ENCODE peak calls at places on chromosomes 5 and 9, in ten cellular contexts. P is iPS DF 6.9, R is mesendoderm, G is tibial artery, W is transverse colon, O is AG10803, F is heart right ventricle, D is lung, V is fibroblast of mammary gland, U is dorsolateral prefrontal cortex. M is an unnamed sample.

GRCh38 chr5:99037668-99038067 is 108.9 kb upstream of the CHD1 start:
- DNase-seq in P (no peak), R (peak), G (no peak), W (peak), O (no peak), F (no peak), D (no peak), V (no peak), U (no peak), M (no peak)

GRCh38 chr5:95283761-95284511 is 958 bp downstream of the MCTP1 start:
- DNase-seq in P (no peak), R (peak), G (no peak), W (peak), O (no peak), F (peak), D (peak), V (no peak), U (peak), M (no peak)

GRCh38 chr9:96082516-96083232 is 207.2 kb downstream of the ERCC6L2 start:
- DNase-seq in P (no peak), R (no peak), G (no peak), W (no peak), O (no peak), F (no peak), D (no peak), V (no peak), U (no peak), M (no peak)

GRCh38 chr9:37430841-37431597 is 8.5 kb downstream of the GRHPR start:
- DNase-seq in P (no peak), R (peak), G (no peak), W (no peak), O (no peak), F (no peak), D (no peak), V (no peak), U (peak), M (no peak)

GRCh38 chr5:146706321-146706972 is 172.1 kb downstream of the PPP2R2B start:
- DNase-seq in P (peak), R (peak), G (no peak), W (no peak), O (no peak), F (no peak), D (no peak), V (no peak), U (no peak), M (no peak)

GRCh38 chr9:128286435-128286834 is 10.4 kb downstream of the SWI5 start:
- DNase-seq in P (no peak), R (no peak), G (no peak), W (no peak), O (peak), F (peak), D (no peak), V (peak), U (peak), M (no peak)

GRCh38 chr9:22211588-22212360 is 202.7 kb upstream of the CDKN2B start:
- DNase-seq in P (no peak), R (no peak), G (no peak), W (no peak), O (peak), F (no peak), D (no peak), V (peak), U (no peak), M (no peak)

GRCh38 chr9:130445268-130445983 is 665 bp downstream of the ASS1 start:
- DNase-seq in P (no peak), R (peak), G (peak), W (peak), O (peak), F (peak), D (peak), V (peak), U (no peak), M (no peak)

GRCh38 chr9:111953444-111953843 is 56.8 kb downstream of the UGCG start:
- DNase-seq in P (no peak), R (no peak), G (no peak), W (no peak), O (no peak), F (no peak), D (no peak), V (no peak), U (no peak), M (no peak)

GRCh38 chr5:179312557-179313235 is 32.6 kb downstream of the ADAMTS2 start:
- DNase-seq in P (no peak), R (no peak), G (peak), W (no peak), O (peak), F (peak), D (no peak), V (no peak), U (peak), M (no peak)

GRCh38 chr5:6480133-6481051 is 31.7 kb downstream of the UBE2QL1 start:
- DNase-seq in P (no peak), R (peak), G (no peak), W (no peak), O (no peak), F (no peak), D (no peak), V (no peak), U (no peak), M (peak)

GRCh38 chr9:129182625-129183494 is 4.8 kb upstream of the IER5L start:
- DNase-seq in P (no peak), R (peak), G (no peak), W (peak), O (no peak), F (peak), D (no peak), V (no peak), U (no peak), M (no peak)

GRCh38 chr9:125558453-125559084 is 148.4 kb downstream of the MAPKAP1 start:
- DNase-seq in P (peak), R (peak), G (no peak), W (peak), O (peak), F (no peak), D (peak), V (peak), U (peak), M (peak)

GRCh38 chr9:114029311-114030170 is 48.6 kb downstream of the AMBP start:
- DNase-seq in P (no peak), R (no peak), G (peak), W (no peak), O (no peak), F (no peak), D (peak), V (no peak), U (peak), M (no peak)

GRCh38 chr9:74330487-74331214 is 166.5 kb upstream of the RORB start:
- DNase-seq in P (no peak), R (no peak), G (no peak), W (no peak), O (no peak), F (no peak), D (no peak), V (peak), U (peak), M (no peak)

GRCh38 chr5:141875022-141875740 is 3.0 kb downstream of the PCDH1 start:
- DNase-seq in P (no peak), R (no peak), G (peak), W (no peak), O (no peak), F (no peak), D (no peak), V (no peak), U (no peak), M (no peak)

GRCh38 chr5:141872496-141873356 is 5.5 kb downstream of the PCDH1 start:
- DNase-seq in P (no peak), R (peak), G (peak), W (no peak), O (peak), F (no peak), D (no peak), V (no peak), U (no peak), M (no peak)

GRCh38 chr5:141875795-141876627 is 2.2 kb downstream of the PCDH1 start:
- DNase-seq in P (no peak), R (peak), G (peak), W (peak), O (no peak), F (peak), D (no peak), V (no peak), U (no peak), M (no peak)

GRCh38 chr5:141873933-141874261 is 4.3 kb downstream of the PCDH1 start:
- DNase-seq in P (no peak), R (no peak), G (no peak), W (no peak), O (no peak), F (no peak), D (no peak), V (no peak), U (no peak), M (no peak)

GRCh38 chr5:141874262-141874964 is 3.8 kb downstream of the PCDH1 start:
- DNase-seq in P (no peak), R (no peak), G (peak), W (peak), O (no peak), F (no peak), D (no peak), V (no peak), U (no peak), M (no peak)
- H3K4me3 ChIP-seq in P (no peak), R (no peak), G (no peak), W (peak), O (no peak), F (peak), D (no peak), V (no peak), U (peak), M (no peak)

DNA sequence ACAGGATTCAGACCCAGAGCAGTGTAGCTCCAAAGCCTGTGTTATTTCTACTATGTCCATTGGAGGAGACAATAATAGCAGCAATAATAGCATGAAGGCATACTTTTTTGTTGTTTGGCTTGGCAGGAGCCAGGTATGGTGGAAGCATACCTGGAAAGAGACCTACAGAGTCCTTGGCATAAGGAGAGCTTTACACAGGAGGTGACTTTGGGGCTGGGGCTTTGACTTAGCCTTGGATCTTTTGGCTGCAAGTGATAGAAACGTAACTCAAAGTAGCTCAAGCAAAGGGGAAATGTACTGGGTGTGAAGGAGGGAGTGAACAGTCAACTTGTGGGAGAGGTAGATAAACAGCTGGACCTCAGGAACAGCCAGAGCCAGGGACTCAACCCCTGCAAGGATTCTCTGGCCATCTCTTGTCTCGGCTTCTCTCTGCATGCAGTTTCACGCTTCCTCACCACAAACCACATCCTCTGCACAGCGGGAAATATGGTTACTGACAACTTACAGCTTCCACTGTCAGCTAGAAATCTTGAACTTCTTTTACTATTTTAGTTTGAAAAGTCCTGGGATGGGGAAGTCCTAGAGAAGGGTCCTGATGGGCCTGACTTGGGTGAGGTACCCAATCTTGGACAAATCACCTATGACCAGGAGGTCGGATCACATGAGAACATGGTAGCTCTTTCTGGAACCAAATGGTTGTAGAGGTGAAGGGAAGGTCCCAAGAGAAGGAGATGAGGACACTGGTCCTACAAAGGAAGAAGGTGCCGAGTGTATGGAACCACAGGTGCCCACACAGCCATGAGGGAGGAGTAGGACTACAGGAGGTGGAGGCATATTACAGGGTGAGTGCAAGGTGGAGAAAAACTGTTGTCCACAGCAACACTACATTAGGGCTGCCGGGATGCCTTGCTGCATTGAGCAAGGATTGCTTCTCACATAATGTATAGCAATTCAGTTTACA is 47.0 kb upstream of the TGFBR1 start:
- DNase-seq in P (no peak), R (peak), G (no peak), W (peak), O (peak), F (no peak), D (no peak), V (peak), U (no peak), M (peak)
- H3K4me3 ChIP-seq in P (no peak), R (no peak), G (no peak), W (no peak), O (no peak), F (no peak), D (no peak), V (no peak), U (no peak), M (peak)

DNA sequence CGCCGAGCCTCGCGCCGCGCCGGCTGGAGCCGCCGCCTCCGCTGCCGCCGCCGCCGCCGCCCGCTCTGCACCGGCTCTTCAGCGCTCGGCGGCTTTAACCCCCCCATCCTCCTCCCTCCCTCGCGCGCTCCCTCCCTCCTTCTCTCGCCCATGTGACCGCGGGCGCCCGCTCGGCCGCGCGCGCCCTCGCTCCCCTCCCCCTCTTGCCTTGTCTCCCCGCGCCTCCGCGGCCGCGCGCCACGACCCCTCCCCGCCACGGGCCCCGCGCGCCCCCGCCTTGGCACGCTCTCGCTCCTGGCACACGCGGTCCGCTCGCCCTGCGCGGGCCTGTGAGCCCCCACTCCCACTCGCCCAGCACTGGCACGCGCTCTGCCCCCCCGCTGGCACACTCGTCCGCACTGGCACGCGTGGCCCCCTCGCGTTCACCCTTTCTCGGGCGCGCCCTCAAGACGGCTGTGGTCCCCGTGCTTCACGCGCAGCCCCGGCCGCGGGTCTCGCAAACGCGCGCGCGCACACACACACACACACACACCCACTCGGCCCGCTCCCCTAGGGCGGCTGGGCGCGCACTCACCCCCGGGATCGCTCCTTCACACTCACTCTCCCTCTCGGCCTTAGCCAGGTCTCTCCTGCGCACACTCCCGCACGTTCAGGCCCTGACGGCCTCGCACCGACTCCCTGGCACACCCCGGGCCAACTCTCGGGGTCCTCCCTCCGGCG is at the start of gene CNTFR:
- DNase-seq in P (no peak), R (no peak), G (peak), W (no peak), O (no peak), F (peak), D (no peak), V (no peak), U (peak), M (no peak)
- H3K4me3 ChIP-seq in P (peak), R (peak), G (peak), W (peak), O (no peak), F (peak), D (no peak), V (no peak), U (peak), M (no peak)

GRCh38 chr5:111530298-111530740 is 18.0 kb upstream of the STARD4 start:
- DNase-seq in P (no peak), R (peak), G (peak), W (peak), O (peak), F (peak), D (peak), V (peak), U (peak), M (peak)
- H3K4me3 ChIP-seq in P (no peak), R (no peak), G (no peak), W (no peak), O (no peak), F (no peak), D (no peak), V (no peak), U (peak), M (no peak)

DNA sequence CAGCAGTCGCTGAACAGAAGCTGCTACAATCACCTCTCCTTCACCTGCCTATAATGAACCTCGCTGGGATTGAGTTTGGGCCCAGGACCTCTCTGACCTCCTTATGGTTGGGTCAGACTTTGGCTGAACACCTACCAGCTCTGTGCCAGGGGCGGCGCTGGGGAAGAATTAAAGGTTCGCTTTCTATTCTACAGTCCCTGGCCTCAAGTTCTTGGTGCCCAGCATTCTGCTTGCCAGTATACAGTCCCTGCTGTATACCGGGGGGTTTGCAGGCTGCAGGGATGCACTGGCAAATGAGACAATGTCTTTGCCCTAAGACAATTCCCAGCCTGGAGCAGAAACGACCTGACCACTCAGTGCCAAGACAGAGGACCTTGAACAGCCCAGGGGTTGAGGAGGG is 930 bp upstream of the STRBP start:
- DNase-seq in P (no peak), R (no peak), G (no peak), W (no peak), O (no peak), F (no peak), D (no peak), V (no peak), U (no peak), M (no peak)
- H3K4me3 ChIP-seq in P (peak), R (no peak), G (peak), W (peak), O (no peak), F (peak), D (no peak), V (no peak), U (peak), M (peak)

GRCh38 chr5:135033026-135033861 is 784 bp downstream of the PITX1 start:
- DNase-seq in P (no peak), R (peak), G (peak), W (no peak), O (peak), F (no peak), D (no peak), V (peak), U (no peak), M (no peak)

GRCh38 chr5:135033866-135034185 is 202 bp downstream of the PITX1 start:
- DNase-seq in P (no peak), R (no peak), G (no peak), W (no peak), O (peak), F (no peak), D (no peak), V (peak), U (no peak), M (no peak)

GRCh38 chr5:135031146-135031812 is 2.7 kb downstream of the PITX1 start:
- DNase-seq in P (no peak), R (peak), G (no peak), W (no peak), O (peak), F (no peak), D (no peak), V (no peak), U (no peak), M (no peak)

GRCh38 chr5:135031813-135032612 is 2.0 kb downstream of the PITX1 start:
- DNase-seq in P (no peak), R (no peak), G (no peak), W (no peak), O (no peak), F (no peak), D (no peak), V (no peak), U (no peak), M (no peak)

DNA sequence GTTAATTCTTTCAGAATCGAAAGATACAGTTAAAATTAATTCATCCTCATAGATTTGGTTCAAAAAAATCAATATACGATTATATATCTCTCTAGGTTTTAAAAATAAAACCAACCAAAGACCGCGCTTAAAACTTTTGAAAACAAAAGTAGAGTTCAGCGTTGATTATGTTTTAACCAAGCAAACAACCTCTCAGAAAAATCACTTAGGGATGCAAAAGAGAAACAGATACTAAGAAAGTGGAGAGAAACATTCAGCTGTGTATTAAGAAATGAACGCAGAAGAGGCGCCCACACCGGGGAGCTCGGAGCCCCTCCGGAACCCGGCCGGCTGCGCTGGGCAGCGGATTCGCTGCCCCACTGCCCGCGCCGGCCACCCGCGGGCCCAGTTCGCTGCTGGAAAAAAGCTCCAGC is 1.4 kb downstream of the PITX1 start:
- DNase-seq in P (no peak), R (no peak), G (no peak), W (no peak), O (no peak), F (no peak), D (no peak), V (no peak), U (no peak), M (no peak)
- H3K4me3 ChIP-seq in P (no peak), R (no peak), G (peak), W (peak), O (peak), F (no peak), D (no peak), V (no peak), U (peak), M (peak)

DNA sequence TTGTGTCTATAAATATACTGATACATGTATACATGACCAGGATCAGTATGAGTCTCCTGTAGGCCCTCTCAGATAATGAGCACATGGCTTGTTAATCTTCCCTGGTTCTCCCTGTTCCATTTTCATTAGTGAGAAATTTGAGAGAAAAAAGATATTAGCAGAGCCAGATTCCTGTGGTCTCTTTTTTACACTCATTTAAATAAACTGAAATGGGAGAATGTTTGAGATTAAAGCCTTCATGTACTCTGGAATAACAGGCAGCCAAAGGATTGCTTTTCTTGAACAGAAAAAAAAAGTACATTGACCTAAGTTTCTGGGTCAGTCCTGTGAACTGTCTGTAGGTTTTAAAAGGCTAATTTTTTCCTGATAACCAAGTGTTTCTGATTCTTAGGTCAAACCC is 44.2 kb downstream of the PWWP2A start:
- DNase-seq in P (no peak), R (no peak), G (no peak), W (no peak), O (no peak), F (no peak), D (no peak), V (no peak), U (no peak), M (no peak)
- H3K4me3 ChIP-seq in P (no peak), R (no peak), G (no peak), W (no peak), O (no peak), F (no peak), D (no peak), V (no peak), U (no peak), M (no peak)